ENCODE peak calls at places on chromosomes 12 and 14, in seven cellular contexts. V, T, N, E, W, A and P are unnamed samples.

GRCh38 chr14:103396463-103396862 is 11.2 kb downstream of the MARK3 start:
- DNase-seq in V (no peak), T (no peak), N (no peak), E (no peak), W (no peak), A (no peak), P (no peak)

GRCh38 chr12:116689586-116689985 is 48.3 kb downstream of the SPRING1 start:
- DNase-seq in V (no peak), T (no peak), N (no peak), E (no peak), W (no peak), A (no peak), P (no peak)

GRCh38 chr14:89138846-89139245 is 278.2 kb downstream of the FOXN3 start:
- DNase-seq in V (no peak), T (no peak), N (no peak), E (no peak), W (no peak), A (no peak), P (no peak)

GRCh38 chr12:19449814-19450213 is 10.5 kb downstream of the AEBP2 start:
- DNase-seq in V (no peak), T (no peak), N (no peak), E (no peak), W (no peak), A (no peak), P (no peak)

GRCh38 chr12:57604454-57605307 is at the start of gene DTX3:
- DNase-seq in V (no peak), T (peak), N (peak), E (no peak), W (no peak), A (peak), P (peak)

GRCh38 chr12:59005195-59005961 is 85.1 kb upstream of the LRIG3 start:
- DNase-seq in V (no peak), T (no peak), N (no peak), E (no peak), W (no peak), A (peak), P (no peak)

GRCh38 chr12:19507823-19508222 is 68.5 kb downstream of the AEBP2 start:
- DNase-seq in V (no peak), T (no peak), N (no peak), E (no peak), W (peak), A (no peak), P (no peak)

GRCh38 chr12:124231980-124232653 is 62.8 kb upstream of the RFLNA start:
- DNase-seq in V (no peak), T (peak), N (no peak), E (peak), W (no peak), A (no peak), P (no peak)

GRCh38 chr12:80178846-80179245 is 79.5 kb downstream of the OTOGL start:
- DNase-seq in V (no peak), T (no peak), N (no peak), E (no peak), W (no peak), A (no peak), P (no peak)

GRCh38 chr12:1920971-1921370 is 2.5 kb upstream of the CACNA2D4 start:
- DNase-seq in V (no peak), T (peak), N (no peak), E (peak), W (no peak), A (no peak), P (no peak)

GRCh38 chr12:98440165-98440581 is 75.2 kb upstream of the TMPO start:
- DNase-seq in V (no peak), T (peak), N (peak), E (peak), W (peak), A (peak), P (no peak)

GRCh38 chr12:49389092-49389703 is 21.9 kb downstream of the SPATS2 start:
- DNase-seq in V (peak), T (peak), N (peak), E (peak), W (no peak), A (no peak), P (peak)

GRCh38 chr14:83520837-83521236 is 1987.2 kb upstream of the SEL1L start:
- DNase-seq in V (no peak), T (no peak), N (no peak), E (no peak), W (no peak), A (no peak), P (no peak)

GRCh38 chr12:68393398-68393797 is 61.2 kb upstream of the MDM1 start:
- DNase-seq in V (no peak), T (no peak), N (no peak), E (no peak), W (no peak), A (no peak), P (no peak)

GRCh38 chr12:68397566-68398158 is 65.5 kb upstream of the MDM1 start:
- DNase-seq in V (no peak), T (no peak), N (no peak), E (no peak), W (no peak), A (no peak), P (no peak)

GRCh38 chr12:68391905-68392304 is 59.7 kb upstream of the MDM1 start:
- DNase-seq in V (no peak), T (no peak), N (no peak), E (no peak), W (no peak), A (no peak), P (no peak)

GRCh38 chr12:68387338-68387737 is 55.2 kb upstream of the MDM1 start:
- DNase-seq in V (no peak), T (no peak), N (no peak), E (no peak), W (no peak), A (no peak), P (no peak)

GRCh38 chr12:68392376-68392775 is 60.2 kb upstream of the MDM1 start:
- DNase-seq in V (no peak), T (no peak), N (no peak), E (no peak), W (no peak), A (no peak), P (no peak)
- TF ChIP-seq CTCF in V (no peak), T (no peak), N (no peak), E (no peak), W (no peak), A (no peak), P (no peak)

GRCh38 chr14:72515779-72516770 is 377.8 kb downstream of the DPF3 start:
- DNase-seq in V (no peak), T (no peak), N (peak), E (no peak), W (peak), A (peak), P (no peak)
- TF ChIP-seq CTCF in V (no peak), T (no peak), N (no peak), E (no peak), W (no peak), A (no peak), P (no peak)

GRCh38 chr14:39581474-39581873 is 149.2 kb upstream of the FBXO33 start:
- DNase-seq in V (no peak), T (no peak), N (no peak), E (no peak), W (no peak), A (no peak), P (no peak)
- TF ChIP-seq CTCF in V (peak), T (no peak), N (no peak), E (no peak), W (peak), A (no peak), P (peak)

GRCh38 chr12:64616221-64616620 is 5.9 kb downstream of the RASSF3 start:
- DNase-seq in V (no peak), T (no peak), N (no peak), E (no peak), W (no peak), A (no peak), P (no peak)

GRCh38 chr12:64624035-64624434 is 13.7 kb downstream of the RASSF3 start:
- DNase-seq in V (no peak), T (no peak), N (no peak), E (no peak), W (no peak), A (no peak), P (no peak)

GRCh38 chr12:64621257-64621942 is 11.1 kb downstream of the RASSF3 start:
- DNase-seq in V (no peak), T (no peak), N (no peak), E (no peak), W (no peak), A (peak), P (peak)

GRCh38 chr12:64618953-64619590 is 8.8 kb downstream of the RASSF3 start:
- DNase-seq in V (no peak), T (no peak), N (no peak), E (no peak), W (no peak), A (no peak), P (peak)
- TF ChIP-seq CTCF in V (no peak), T (no peak), N (no peak), E (no peak), W (no peak), A (no peak), P (no peak)

DNA sequence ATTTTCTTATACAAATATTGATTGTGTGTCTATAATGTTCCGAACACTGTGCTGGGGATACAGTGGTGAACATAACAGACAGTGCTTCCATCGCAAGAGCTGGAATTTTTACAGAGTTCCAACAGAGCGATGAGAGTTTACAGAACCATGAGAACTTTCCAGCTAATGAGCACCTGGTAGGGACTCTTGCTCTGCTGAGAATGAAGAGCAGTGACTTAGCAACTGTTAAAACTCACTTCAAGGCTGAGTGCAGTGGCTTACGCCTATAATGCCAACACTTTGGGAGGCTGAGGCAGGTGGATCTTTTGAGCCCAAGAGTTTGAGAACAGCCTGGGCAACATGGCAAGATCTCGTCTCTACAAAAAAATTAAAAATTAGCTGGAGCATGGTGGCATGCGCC is 113.8 kb upstream of the DIO2 start:
- DNase-seq in V (no peak), T (no peak), N (peak), E (no peak), W (no peak), A (no peak), P (no peak)
- TF ChIP-seq CTCF in V (no peak), T (no peak), N (no peak), E (no peak), W (no peak), A (no peak), P (no peak)

DNA sequence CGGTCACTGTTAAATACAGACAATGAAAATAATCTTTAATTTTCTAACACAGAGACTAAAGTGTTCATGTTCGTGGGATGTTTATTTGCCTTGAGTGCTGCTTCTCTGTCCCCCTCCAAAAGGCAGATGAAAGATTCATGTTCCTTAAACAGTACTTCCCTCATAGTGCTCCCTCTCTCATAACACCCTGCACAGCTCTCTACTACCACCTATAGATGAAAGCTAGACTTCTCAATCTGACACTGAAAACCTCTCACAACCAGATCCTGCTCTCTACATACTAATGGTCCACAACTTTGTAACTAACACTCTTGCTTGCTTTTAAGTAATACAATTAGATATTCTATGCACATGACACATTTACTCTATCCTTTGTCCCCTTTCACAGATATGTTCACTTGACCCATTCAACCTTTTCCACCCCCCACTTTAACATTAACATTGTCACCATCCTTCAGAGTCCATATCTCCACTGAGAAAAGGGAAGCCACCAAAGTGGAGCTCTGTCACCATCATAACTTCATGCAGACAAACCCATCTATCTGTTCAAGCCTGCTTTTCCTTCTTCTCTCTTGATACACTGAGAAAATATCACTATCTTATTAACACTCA is 266.4 kb upstream of the USP15 start:
- DNase-seq in V (no peak), T (no peak), N (no peak), E (no peak), W (peak), A (no peak), P (peak)
- TF ChIP-seq CTCF in V (peak), T (peak), N (peak), E (peak), W (peak), A (no peak), P (peak)

GRCh38 chr12:60101715-60102114 is 505.9 kb downstream of the SLC16A7 start:
- DNase-seq in V (no peak), T (no peak), N (no peak), E (no peak), W (no peak), A (no peak), P (no peak)

GRCh38 chr12:60112063-60112462 is 516.2 kb downstream of the SLC16A7 start:
- DNase-seq in V (no peak), T (no peak), N (no peak), E (no peak), W (no peak), A (no peak), P (no peak)

GRCh38 chr12:60100852-60101251 is 505.0 kb downstream of the SLC16A7 start:
- DNase-seq in V (no peak), T (no peak), N (no peak), E (no peak), W (no peak), A (no peak), P (no peak)

GRCh38 chr12:60107992-60108391 is 512.2 kb downstream of the SLC16A7 start:
- DNase-seq in V (no peak), T (no peak), N (no peak), E (no peak), W (no peak), A (no peak), P (no peak)

DNA sequence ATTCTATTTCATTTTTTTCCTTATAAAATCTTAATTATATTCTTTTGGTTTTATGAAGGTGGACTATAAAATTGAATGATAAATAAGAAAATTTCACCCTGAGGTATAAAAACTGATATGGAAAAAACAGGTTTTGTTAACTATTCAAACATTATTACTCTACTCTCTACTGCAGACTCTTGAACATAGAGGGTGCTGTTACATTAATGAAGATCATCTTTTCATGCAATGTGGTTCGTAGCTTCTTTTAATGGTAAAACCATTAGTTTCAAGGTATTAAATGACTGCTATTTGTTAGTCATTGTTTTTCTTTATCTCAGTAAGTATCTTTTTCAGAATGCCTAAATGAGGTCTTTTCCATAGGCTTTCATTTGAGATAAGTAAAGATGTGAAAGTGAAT is 510.4 kb downstream of the SLC16A7 start:
- DNase-seq in V (no peak), T (no peak), N (no peak), E (no peak), W (peak), A (no peak), P (no peak)
- TF ChIP-seq CTCF in V (no peak), T (no peak), N (peak), E (no peak), W (peak), A (no peak), P (no peak)